ENCODE peak calls at places on chromosome 19, in four cellular contexts. N is breast epithelium, D is SK-N-MC, P is K562. J is an unnamed sample.

GRCh38 chr19:20247016-20247683 is 80.1 kb downstream of the ZNF486 start:
- DNase-seq in D (no peak), P (no peak), N (no peak), J (no peak)

GRCh38 chr19:18156841-18157464 is 4.0 kb downstream of the PIK3R2 start:
- DNase-seq in P (peak; percentile 89), D (no peak), N (peak; percentile 87), J (no peak)

GRCh38 chr19:52735734-52736133 is 890 bp upstream of the ZNF611 start:
- DNase-seq in D (no peak), P (no peak), N (peak; percentile 67), J (peak; percentile 88)

GRCh38 chr19:38869836-38870607 is 8.1 kb downstream of the RINL start:
- DNase-seq in P (no peak), D (no peak), N (peak; percentile 84), J (no peak)

GRCh38 chr19:47232422-47233211 is 1.6 kb upstream of the BBC3 start:
- DNase-seq in P (no peak), N (no peak), D (no peak), J (no peak)

GRCh38 chr19:6718741-6719539 is 1.5 kb downstream of the C3 start:
- DNase-seq in N (no peak), D (no peak), P (peak; percentile 99), J (no peak)

GRCh38 chr19:6032381-6032780 is 54.4 kb upstream of the RANBP3 start:
- DNase-seq in D (no peak), P (no peak), N (no peak), J (peak; percentile 11)

GRCh38 chr19:48859711-48860572 is 8.5 kb downstream of the PLEKHA4 start:
- DNase-seq in N (no peak), P (peak; percentile 98), D (no peak), J (no peak)

GRCh38 chr19:27742041-27742440 is 1470.9 kb downstream of the UQCRFS1 start:
- DNase-seq in D (no peak), P (no peak), N (no peak), J (no peak)

GRCh38 chr19:32146664-32147063 is 198.7 kb upstream of the ZNF507 start:
- DNase-seq in N (no peak), P (no peak), D (no peak), J (no peak)

GRCh38 chr19:44988896-44989563 is 12.2 kb upstream of the RELB start:
- DNase-seq in P (peak; percentile 67), N (no peak), D (no peak), J (no peak)

GRCh38 chr19:13098291-13099072 is 4.2 kb downstream of the LYL1 start:
- DNase-seq in P (no peak), N (no peak), D (no peak), J (no peak)

GRCh38 chr19:13095393-13095784 is 7.3 kb downstream of the LYL1 start:
- DNase-seq in N (no peak), P (no peak), D (no peak), J (no peak)

GRCh38 chr19:13097331-13098258 is 5.1 kb downstream of the LYL1 start:
- DNase-seq in D (no peak), N (no peak), P (peak; percentile 70), J (no peak)

GRCh38 chr19:13095934-13096890 is 6.4 kb downstream of the LYL1 start:
- DNase-seq in P (peak; percentile 68), D (no peak), N (no peak), J (no peak)

GRCh38 chr19:13096968-13097330 is 5.7 kb downstream of the LYL1 start:
- DNase-seq in D (no peak), P (no peak), N (no peak), J (no peak)
- TF ChIP-seq POLR2AphosphoS5 in D (no peak), P (no peak), N (no peak), J (no peak)

GRCh38 chr19:49981603-49982593 is 20.9 kb upstream of the SIGLEC11 start:
- DNase-seq in D (no peak), P (peak; percentile 47), N (no peak), J (no peak)

GRCh38 chr19:49986354-49986753 is 25.4 kb upstream of the SIGLEC11 start:
- DNase-seq in P (no peak), D (no peak), N (no peak), J (no peak)

GRCh38 chr19:49985926-49986325 is 25.0 kb upstream of the SIGLEC11 start:
- DNase-seq in N (no peak), D (no peak), P (no peak), J (no peak)

GRCh38 chr19:49984491-49984890 is 23.5 kb upstream of the SIGLEC11 start:
- DNase-seq in D (no peak), P (no peak), N (no peak), J (no peak)

DNA sequence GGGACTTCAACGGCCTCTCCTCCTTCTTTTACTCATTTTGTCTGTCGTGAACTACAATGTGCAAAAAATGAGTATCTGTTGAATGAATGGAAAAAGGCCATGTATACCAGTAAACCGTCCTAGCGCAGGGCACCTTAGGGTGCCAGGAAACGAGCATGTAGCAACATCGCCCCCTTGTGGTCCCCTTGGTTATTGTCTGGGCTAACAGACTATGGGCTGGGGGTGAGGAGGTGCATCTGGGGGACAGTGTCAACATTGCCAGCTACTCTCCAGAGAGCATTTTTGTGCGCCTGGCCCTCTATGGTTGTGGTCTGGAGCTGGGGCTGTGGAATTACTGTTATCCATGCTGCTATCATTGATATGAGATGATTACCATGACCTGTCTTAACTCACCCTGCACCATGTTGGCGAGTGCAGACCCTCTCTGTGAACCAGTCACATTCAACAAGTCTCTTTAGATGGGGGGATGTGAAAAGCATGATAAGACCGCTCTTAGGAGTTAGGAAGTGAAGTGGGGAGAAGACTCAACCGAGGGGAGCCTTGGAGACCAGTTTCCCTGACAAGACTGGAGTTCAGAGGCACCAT is 22.8 kb upstream of the SIGLEC11 start:
- DNase-seq in D (no peak), N (no peak), P (peak; percentile 76), J (no peak)
- TF ChIP-seq POLR2AphosphoS5 in D (no peak), N (no peak), P (no peak), J (no peak)

GRCh38 chr19:570315-570714 is 2.1 kb upstream of the BSG start:
- DNase-seq in D (no peak), N (no peak), P (peak; percentile 60), J (no peak)

GRCh38 chr19:574658-575526 is 2.5 kb downstream of the BSG start:
- DNase-seq in D (no peak), N (no peak), P (peak; percentile 74), J (no peak)

GRCh38 chr19:572891-573825 is 762 bp downstream of the BSG start:
- DNase-seq in D (no peak), N (no peak), P (no peak), J (no peak)

GRCh38 chr19:572140-572890 is at the start of gene BSG:
- DNase-seq in P (peak; percentile 93), D (peak; percentile 96), N (peak; percentile 99), J (peak; percentile 98)

DNA sequence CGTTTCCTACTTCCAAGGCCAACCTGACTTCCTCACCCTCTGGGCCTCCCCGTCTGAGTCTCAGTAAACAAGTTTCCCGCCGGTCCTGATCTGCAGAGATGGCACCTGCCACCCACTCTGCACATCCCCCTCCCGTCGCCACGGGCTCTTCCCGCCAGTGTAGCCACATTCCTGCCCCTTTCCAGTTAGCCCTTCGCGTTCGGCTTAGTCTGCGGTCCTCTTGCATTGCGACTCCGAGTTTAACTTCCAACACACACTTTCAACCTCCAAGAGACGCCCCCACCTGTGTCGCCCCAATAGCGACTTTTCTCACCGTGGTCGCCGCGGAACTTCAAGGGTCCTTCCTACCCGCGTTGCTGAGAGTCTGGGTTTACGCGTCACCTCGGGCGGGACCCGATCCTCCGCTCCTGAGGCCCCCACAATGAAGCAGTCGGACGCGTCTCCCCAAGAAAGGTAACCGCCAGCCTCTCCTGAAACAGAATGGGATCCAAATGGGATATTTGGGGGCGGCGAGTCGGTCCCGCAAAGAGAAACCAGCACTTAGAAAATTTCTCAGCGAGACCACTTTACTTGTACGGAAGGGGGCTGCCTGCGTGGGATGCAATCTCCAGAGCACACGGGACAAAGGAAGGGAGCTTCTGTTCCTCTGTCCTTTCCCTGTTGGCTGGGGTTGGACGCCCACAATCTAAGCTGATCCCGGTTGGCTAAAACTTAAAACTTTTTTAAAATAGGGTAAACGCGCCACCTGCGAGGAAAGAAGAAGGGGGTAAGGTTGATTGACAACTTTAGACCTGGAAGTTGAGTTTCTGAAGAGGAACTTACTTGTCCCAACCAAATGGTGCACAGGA is 1.0 kb upstream of the BSG start:
- DNase-seq in P (peak; percentile 55), N (peak; percentile 76), D (no peak), J (no peak)
- TF ChIP-seq POLR2AphosphoS5 in P (peak; percentile 7), N (peak; percentile 43), D (peak; percentile 23), J (no peak)

GRCh38 chr19:1985588-1986356 is 29.7 kb downstream of the BTBD2 start:
- DNase-seq in N (no peak), P (no peak), D (no peak), J (no peak)
- TF ChIP-seq POLR2AphosphoS5 in N (no peak), P (no peak), D (no peak), J (no peak)

DNA sequence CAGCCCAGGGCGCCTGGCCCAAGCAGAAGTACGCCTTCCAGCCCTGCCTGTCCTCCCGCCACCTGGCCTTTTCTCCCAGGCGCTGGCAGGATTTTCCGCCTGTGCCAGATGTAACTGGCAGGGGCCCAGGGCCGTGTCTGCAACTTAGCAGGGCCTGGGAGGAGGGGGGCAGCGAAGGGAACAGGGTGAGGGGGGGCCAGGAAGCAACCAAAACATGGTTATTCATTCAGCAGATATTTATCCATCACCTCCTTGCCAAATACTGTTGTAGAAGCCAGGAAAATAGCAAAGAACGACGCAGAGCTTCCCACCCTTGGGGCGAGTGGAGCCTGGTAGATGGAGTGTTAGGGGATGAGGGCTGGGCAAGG is 5.6 kb downstream of the TLE6 start:
- DNase-seq in P (no peak), D (peak; percentile 75), N (peak; percentile 94), J (peak; percentile 95)
- TF ChIP-seq POLR2AphosphoS5 in P (no peak), D (peak; percentile 55), N (peak; percentile 64), J (peak; percentile 84)

GRCh38 chr19:11105014-11105636 is 15.9 kb downstream of the LDLR start:
- DNase-seq in D (no peak), P (no peak), N (no peak), J (no peak)
- TF ChIP-seq POLR2AphosphoS5 in D (no peak), P (peak; percentile 51), N (no peak), J (no peak)

DNA sequence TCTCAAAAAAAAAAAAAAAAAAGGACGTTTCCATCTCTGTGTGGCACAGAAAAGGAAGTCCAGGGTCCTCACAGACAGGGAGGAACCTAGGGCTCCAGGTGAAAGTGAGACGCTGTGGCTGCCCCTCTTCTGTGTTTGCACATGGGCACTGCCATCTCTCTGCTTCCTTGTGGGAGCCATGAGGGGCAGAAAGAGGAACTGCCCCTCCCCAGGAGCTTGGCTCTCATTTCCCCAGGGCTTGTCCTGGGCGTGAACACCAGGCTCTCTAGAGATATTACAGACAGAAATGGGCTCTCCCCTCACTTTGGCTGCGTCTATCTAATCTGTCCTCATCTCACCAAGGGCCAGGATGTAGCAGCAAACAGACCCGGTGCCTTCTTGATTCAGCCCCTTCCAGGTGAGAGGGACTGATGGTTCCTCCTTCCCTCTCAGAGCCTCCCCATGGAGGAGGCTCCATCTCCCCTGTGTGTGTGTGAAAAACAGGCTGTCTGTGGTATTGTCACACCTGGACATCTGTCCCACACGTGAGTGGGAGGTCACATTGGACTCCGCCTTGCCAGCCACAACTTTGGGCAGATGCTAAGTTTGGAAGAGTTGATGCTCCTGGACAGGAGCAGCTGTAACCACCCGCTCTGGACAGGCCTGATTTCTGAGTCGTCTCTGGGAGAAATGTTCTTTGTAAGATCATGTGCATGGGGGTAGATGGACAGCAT is 840 bp upstream of the LILRA4 start:
- DNase-seq in P (no peak), D (no peak), N (no peak), J (no peak)
- TF ChIP-seq POLR2AphosphoS5 in P (no peak), D (no peak), N (no peak), J (no peak)